ENCODE peak calls at places on chromosome 9, in nine cellular contexts. B is cardiac muscle cell, O is breast epithelium, W is Panc1, D is sigmoid colon, F is heart right ventricle, U is psoas muscle, C is endothelial cell of umbilical vein, L is foreskin fibroblast. V is an unnamed sample.

GRCh38 chr9:123326030-123326586 is 29.9 kb upstream of the CRB2 start:
- DNase-seq in B (no peak), O (no peak), W (no peak), D (no peak), F (no peak), U (no peak), C (no peak), L (no peak), V (no peak)

GRCh38 chr9:126307306-126308061 is 19.1 kb upstream of the MVB12B start:
- DNase-seq in B (no peak), O (no peak), W (no peak), D (no peak), F (no peak), U (no peak), C (no peak), L (no peak), V (no peak)

GRCh38 chr9:128702949-128703615 is 779 bp downstream of the PKN3 start:
- DNase-seq in B (peak), O (no peak), W (no peak), D (peak), F (peak), U (peak), C (peak), L (no peak), V (no peak)

GRCh38 chr9:109906766-109907382 is 126.9 kb downstream of the PALM2AKAP2 start:
- DNase-seq in B (peak), O (no peak), W (no peak), D (no peak), F (no peak), U (no peak), C (peak), L (peak), V (no peak)

GRCh38 chr9:115594551-115594950 is 476.6 kb upstream of the TNC start:
- DNase-seq in B (no peak), O (no peak), W (no peak), D (no peak), F (no peak), U (no peak), C (no peak), L (no peak), V (no peak)

GRCh38 chr9:128211551-128212281 is 8.5 kb downstream of the DNM1 start:
- DNase-seq in B (no peak), O (no peak), W (no peak), D (no peak), F (no peak), U (no peak), C (no peak), L (no peak), V (no peak)

GRCh38 chr9:38441347-38442085 is 17.3 kb upstream of the IGFBPL1 start:
- DNase-seq in B (no peak), O (no peak), W (no peak), D (no peak), F (no peak), U (no peak), C (no peak), L (no peak), V (no peak)

GRCh38 chr9:127954831-127955293 is 17.2 kb upstream of the DPM2 start:
- DNase-seq in B (no peak), O (no peak), W (no peak), D (no peak), F (peak), U (no peak), C (no peak), L (no peak), V (no peak)

GRCh38 chr9:113151696-113152630 is 1.2 kb downstream of the SLC31A2 start:
- DNase-seq in B (no peak), O (no peak), W (no peak), D (no peak), F (no peak), U (no peak), C (no peak), L (no peak), V (no peak)

GRCh38 chr9:91776409-91777365 is 173.3 kb downstream of the ROR2 start:
- DNase-seq in B (no peak), O (no peak), W (no peak), D (peak), F (no peak), U (no peak), C (no peak), L (peak), V (no peak)

GRCh38 chr9:91777437-91777836 is 172.6 kb downstream of the ROR2 start:
- DNase-seq in B (no peak), O (no peak), W (no peak), D (peak), F (no peak), U (no peak), C (no peak), L (peak), V (peak)

GRCh38 chr9:91775011-91775707 is 174.9 kb downstream of the ROR2 start:
- DNase-seq in B (peak), O (peak), W (no peak), D (peak), F (peak), U (peak), C (peak), L (no peak), V (no peak)

GRCh38 chr9:91778031-91778430 is 172.0 kb downstream of the ROR2 start:
- DNase-seq in B (no peak), O (no peak), W (no peak), D (peak), F (no peak), U (no peak), C (no peak), L (no peak), V (no peak)

DNA sequence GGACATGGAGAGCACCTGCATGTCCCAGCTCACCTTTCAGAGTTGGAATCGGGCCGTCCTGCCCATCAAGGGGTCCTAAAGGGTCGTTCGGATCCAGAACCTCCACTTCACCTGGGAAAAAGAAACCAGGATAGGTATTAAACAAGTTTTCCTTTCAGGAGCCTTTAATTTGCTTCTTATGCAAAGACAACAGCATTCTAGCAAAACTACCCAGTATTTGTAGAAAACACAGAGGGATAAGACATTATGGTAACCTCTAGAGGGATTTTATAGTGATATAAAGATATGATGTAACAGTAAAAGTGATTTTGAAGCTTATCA is 174.4 kb downstream of the ROR2 start:
- DNase-seq in B (no peak), O (no peak), W (no peak), D (no peak), F (no peak), U (no peak), C (no peak), L (no peak), V (no peak)
- TF ChIP-seq CTCF in B (no peak), O (no peak), W (peak), D (no peak), F (no peak), U (no peak), C (no peak), L (no peak), V (no peak)

GRCh38 chr9:78584589-78584988 is 287.7 kb downstream of the PSAT1 start:
- DNase-seq in B (no peak), O (no peak), W (no peak), D (no peak), F (no peak), U (no peak), C (no peak), L (no peak), V (no peak)

GRCh38 chr9:78585909-78586308 is 289.0 kb downstream of the PSAT1 start:
- DNase-seq in B (no peak), O (no peak), W (no peak), D (no peak), F (no peak), U (no peak), C (no peak), L (no peak), V (no peak)

GRCh38 chr9:78595200-78595945 is 298.4 kb downstream of the PSAT1 start:
- DNase-seq in B (no peak), O (no peak), W (no peak), D (no peak), F (no peak), U (no peak), C (no peak), L (no peak), V (no peak)

GRCh38 chr9:78592866-78593265 is 295.9 kb downstream of the PSAT1 start:
- DNase-seq in B (no peak), O (no peak), W (no peak), D (no peak), F (no peak), U (no peak), C (no peak), L (peak), V (no peak)

DNA sequence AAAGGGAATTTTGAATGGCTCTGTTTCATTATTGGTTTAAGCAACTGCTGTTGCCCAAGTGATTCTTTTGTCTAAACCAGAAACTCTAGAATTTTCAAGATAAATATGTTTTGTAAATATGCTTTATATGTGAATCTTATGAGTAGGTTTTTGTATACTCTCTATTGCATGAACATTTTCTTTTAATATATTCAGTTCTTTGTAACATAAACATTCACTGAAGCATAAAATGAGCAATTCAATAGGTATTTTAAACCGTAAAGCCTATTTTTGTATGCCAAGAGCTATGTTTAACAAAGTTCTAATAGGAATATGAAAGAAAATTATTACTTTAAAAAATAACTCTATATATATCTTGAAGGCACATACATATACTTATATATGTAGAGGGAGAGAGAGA is 293.1 kb downstream of the PSAT1 start:
- DNase-seq in B (no peak), O (no peak), W (no peak), D (no peak), F (no peak), U (no peak), C (no peak), L (no peak), V (no peak)
- TF ChIP-seq CTCF in B (no peak), O (no peak), W (no peak), D (no peak), F (no peak), U (no peak), C (no peak), L (no peak), V (no peak)

GRCh38 chr9:90914868-90915483 is 113.4 kb downstream of the SYK start:
- DNase-seq in B (peak), O (peak), W (peak), D (peak), F (peak), U (peak), C (peak), L (peak), V (peak)

GRCh38 chr9:90914196-90914595 is 112.6 kb downstream of the SYK start:
- DNase-seq in B (no peak), O (no peak), W (no peak), D (no peak), F (no peak), U (no peak), C (no peak), L (no peak), V (no peak)

GRCh38 chr9:90919883-90920282 is 118.3 kb downstream of the SYK start:
- DNase-seq in B (no peak), O (peak), W (no peak), D (no peak), F (peak), U (peak), C (no peak), L (no peak), V (no peak)

GRCh38 chr9:90916147-90916734 is 114.6 kb downstream of the SYK start:
- DNase-seq in B (no peak), O (no peak), W (no peak), D (no peak), F (no peak), U (no peak), C (no peak), L (peak), V (no peak)

DNA sequence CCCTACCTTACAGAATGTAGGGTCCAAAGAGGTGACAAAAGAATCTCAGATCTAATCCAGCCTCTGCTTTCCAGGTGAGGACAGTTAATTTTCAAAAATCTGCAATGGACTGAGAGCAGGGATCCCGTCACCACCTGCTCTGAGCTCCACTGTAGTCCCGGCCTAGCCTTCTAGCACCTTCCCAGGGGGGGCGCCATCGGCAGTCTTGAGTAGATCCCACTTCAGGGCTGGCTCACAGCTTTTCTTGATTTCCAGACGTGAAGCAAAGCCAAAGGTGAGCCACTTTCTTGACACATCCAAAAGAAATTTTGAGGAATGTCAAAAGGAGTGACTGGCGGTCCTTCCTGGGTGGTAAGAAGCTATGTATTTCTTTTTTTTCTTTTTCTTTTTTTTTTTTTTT is 114.1 kb downstream of the SYK start:
- DNase-seq in B (peak), O (no peak), W (no peak), D (no peak), F (no peak), U (no peak), C (no peak), L (no peak), V (peak)
- TF ChIP-seq CTCF in B (peak), O (no peak), W (no peak), D (no peak), F (no peak), U (no peak), C (peak), L (peak), V (peak)

GRCh38 chr9:124869466-124869985 is 7.6 kb downstream of the ARPC5L start:
- DNase-seq in B (peak), O (no peak), W (no peak), D (no peak), F (no peak), U (no peak), C (peak), L (no peak), V (no peak)

GRCh38 chr9:124871156-124871561 is 9.2 kb downstream of the ARPC5L start:
- DNase-seq in B (no peak), O (no peak), W (no peak), D (no peak), F (no peak), U (no peak), C (no peak), L (no peak), V (no peak)

GRCh38 chr9:124870723-124871122 is 8.8 kb downstream of the ARPC5L start:
- DNase-seq in B (peak), O (no peak), W (no peak), D (no peak), F (no peak), U (no peak), C (no peak), L (no peak), V (no peak)

GRCh38 chr9:124869986-124870560 is 8.1 kb downstream of the ARPC5L start:
- DNase-seq in B (peak), O (no peak), W (no peak), D (no peak), F (no peak), U (peak), C (peak), L (peak), V (no peak)

DNA sequence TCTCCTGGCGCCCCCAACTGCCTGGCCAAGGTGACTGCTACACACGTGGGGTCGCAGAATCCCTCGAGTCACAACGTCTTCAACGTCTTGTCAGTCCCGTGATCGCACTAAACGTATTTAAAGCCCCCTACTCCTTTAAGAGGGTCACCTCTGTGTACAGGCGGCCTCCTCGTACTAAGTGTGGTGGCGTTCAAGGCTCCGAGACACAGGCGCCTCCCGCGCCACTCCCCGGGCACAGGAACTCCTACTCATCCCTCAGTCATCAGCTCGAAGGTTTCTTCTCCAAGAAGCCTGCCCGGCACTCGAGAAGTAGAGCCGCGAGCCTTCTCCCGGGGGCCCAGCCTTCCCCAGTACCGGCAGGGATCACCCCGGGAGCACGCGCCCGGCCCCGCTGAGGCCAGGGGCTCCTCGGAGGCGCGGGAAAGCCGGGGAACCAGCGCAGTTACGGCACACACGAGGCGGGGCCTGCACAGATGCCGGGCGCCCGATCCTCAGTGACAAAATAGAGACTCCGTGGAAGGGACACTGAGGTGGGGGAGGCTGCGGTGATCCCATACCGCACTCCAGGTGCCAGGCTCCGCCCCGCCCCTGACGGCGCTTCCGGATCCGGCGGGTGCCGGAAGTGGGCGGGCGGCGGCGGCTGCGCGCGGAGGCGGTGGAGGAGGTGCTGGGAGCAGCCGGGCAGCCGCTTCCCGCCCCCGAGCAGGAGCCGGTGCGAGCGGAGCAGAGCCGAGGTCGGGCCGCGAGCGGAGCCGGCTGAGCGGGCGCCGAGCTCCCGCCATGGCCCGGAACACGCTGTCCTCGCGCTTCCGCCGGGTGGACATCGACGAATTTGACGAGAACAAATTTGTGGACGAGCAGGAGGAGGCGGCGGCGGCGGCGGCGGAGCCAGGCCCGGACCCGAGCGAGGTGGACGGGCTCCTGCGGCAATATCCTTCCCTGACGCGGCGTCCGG is 6.9 kb downstream of the ARPC5L start:
- DNase-seq in B (peak), O (peak), W (no peak), D (peak), F (peak), U (peak), C (peak), L (peak), V (peak)
- TF ChIP-seq CTCF in B (peak), O (no peak), W (no peak), D (no peak), F (no peak), U (peak), C (no peak), L (no peak), V (no peak)